ENCODE peak calls at places on chromosome 15, in nine cellular contexts. B, O, M, J, F, X, H, E and A are unnamed samples.

GRCh38 chr15:100284191-100284590 is 57.6 kb downstream of the ADAMTS17 start:
- DNase-seq in B (no peak), O (no peak), M (no peak), J (no peak), F (no peak), X (no peak), H (no peak), E (no peak), A (peak)

GRCh38 chr15:63922551-63923315 is 89.0 kb upstream of the HERC1 start:
- DNase-seq in B (no peak), O (no peak), M (no peak), J (no peak), F (no peak), X (no peak), H (no peak), E (no peak), A (no peak)

GRCh38 chr15:68299436-68299835 is 21.9 kb downstream of the FEM1B start:
- DNase-seq in B (no peak), O (peak), M (no peak), J (no peak), F (no peak), X (no peak), H (no peak), E (no peak), A (no peak)

GRCh38 chr15:58361291-58361759 is 70.5 kb upstream of the LIPC start:
- DNase-seq in B (no peak), O (peak), M (no peak), J (peak), F (no peak), X (peak), H (no peak), E (no peak), A (peak)

GRCh38 chr15:58459045-58459444 is 27.3 kb downstream of the LIPC start:
- DNase-seq in B (no peak), O (no peak), M (no peak), J (no peak), F (no peak), X (no peak), H (no peak), E (no peak), A (no peak)

GRCh38 chr15:90001062-90001682 is at the start of gene ZNF710:
- DNase-seq in B (peak), O (peak), M (peak), J (peak), F (peak), X (peak), H (peak), E (no peak), A (peak)

GRCh38 chr15:31302029-31302657 is 24.5 kb upstream of the KLF13 start:
- DNase-seq in B (no peak), O (no peak), M (no peak), J (no peak), F (no peak), X (no peak), H (no peak), E (no peak), A (no peak)

GRCh38 chr15:53918180-53919079 is 59.8 kb upstream of the UNC13C start:
- DNase-seq in B (peak), O (no peak), M (peak), J (no peak), F (no peak), X (no peak), H (no peak), E (no peak), A (peak)

GRCh38 chr15:65092046-65092770 is 15.7 kb downstream of the KBTBD13 start:
- DNase-seq in B (no peak), O (no peak), M (no peak), J (no peak), F (no peak), X (no peak), H (no peak), E (no peak), A (no peak)

GRCh38 chr15:79682285-79682684 is 214.5 kb downstream of the MTHFS start:
- DNase-seq in B (peak), O (peak), M (peak), J (peak), F (peak), X (peak), H (peak), E (no peak), A (peak)
- H3K4me3 ChIP-seq in B (no peak), O (peak), M (no peak), J (no peak), F (no peak), X (no peak), H (no peak), E (no peak), A (no peak)

GRCh38 chr15:88476635-88477038 is 9.1 kb downstream of the MRPS11 start:
- DNase-seq in B (peak), O (peak), M (peak), J (peak), F (no peak), X (peak), H (no peak), E (no peak), A (peak)

GRCh38 chr15:88477126-88477525 is 9.6 kb downstream of the MRPS11 start:
- DNase-seq in B (no peak), O (no peak), M (no peak), J (no peak), F (no peak), X (no peak), H (no peak), E (no peak), A (no peak)

GRCh38 chr15:88477885-88478284 is 10.4 kb downstream of the MRPS11 start:
- DNase-seq in B (no peak), O (no peak), M (no peak), J (no peak), F (no peak), X (no peak), H (no peak), E (no peak), A (no peak)

GRCh38 chr15:88480981-88481380 is 13.5 kb downstream of the MRPS11 start:
- DNase-seq in B (no peak), O (no peak), M (no peak), J (no peak), F (no peak), X (no peak), H (no peak), E (no peak), A (no peak)

DNA sequence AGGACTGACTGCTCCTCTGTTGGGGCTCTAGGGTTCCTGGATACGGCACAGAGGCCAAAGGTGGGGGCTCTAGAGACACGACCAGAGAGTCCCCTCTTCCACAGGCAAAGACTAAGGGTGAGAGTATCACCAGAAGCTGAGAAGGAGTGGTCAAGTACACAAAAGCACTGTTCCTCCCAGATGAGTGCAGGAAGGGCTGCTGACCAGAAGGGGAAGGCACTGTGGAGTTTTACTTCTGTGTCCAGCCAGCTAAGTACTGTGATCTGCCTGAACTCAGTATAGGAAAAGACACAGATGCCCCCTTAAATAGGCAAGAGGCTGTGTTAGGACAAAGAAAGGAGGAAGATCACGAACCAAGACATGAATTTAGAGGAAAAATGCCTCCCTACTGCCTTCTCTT is 11.7 kb downstream of the MRPS11 start:
- DNase-seq in B (no peak), O (no peak), M (no peak), J (no peak), F (no peak), X (no peak), H (no peak), E (no peak), A (no peak)
- TF ChIP-seq CTCF in B (no peak), O (no peak), M (no peak), J (no peak), F (no peak), X (no peak), H (no peak), E (no peak), A (no peak)

GRCh38 chr15:75732809-75733451 is 20.3 kb upstream of the CSPG4 start:
- DNase-seq in B (peak), O (peak), M (peak), J (peak), F (peak), X (peak), H (peak), E (no peak), A (peak)
- H3K4me3 ChIP-seq in B (no peak), O (no peak), M (no peak), J (no peak), F (peak), X (no peak), H (no peak), E (no peak), A (no peak)

GRCh38 chr15:28098766-28099554 is at the start of gene OCA2:
- DNase-seq in B (peak), O (peak), M (peak), J (peak), F (peak), X (peak), H (peak), E (no peak), A (peak)
- TF ChIP-seq CTCF in B (no peak), O (no peak), M (peak), J (peak), F (peak), X (peak), H (peak), E (no peak), A (peak)